ENCODE peak calls at places on chromosomes 16 and 17, in five cellular contexts. One of them, this sample, is unnamed. For H3K4me1 and H3K27me3, the result is how much of the 10 kb centered on the place peaks cover.

GRCh38 chr16:80924372-80924978 is 82.2 kb downstream of the CMC2 start:
- DNase-seq in ovary: no peak
- DNase-seq in cardiac muscle cell: peak
- DNase-seq in testis: peak
- DNase-seq in neural progenitor cell: peak
- DNase-seq in this sample: peak

GRCh38 chr17:78343433-78344201 is 16.3 kb downstream of the SOCS3 start:
- DNase-seq in neural progenitor cell: no peak
- DNase-seq in cardiac muscle cell: no peak
- DNase-seq in testis: no peak
- DNase-seq in ovary: no peak
- DNase-seq in this sample: no peak

GRCh38 chr16:75289189-75289588 is 37.8 kb upstream of the BCAR1 start:
- DNase-seq in cardiac muscle cell: peak
- DNase-seq in testis: no peak
- DNase-seq in neural progenitor cell: no peak
- DNase-seq in ovary: no peak
- DNase-seq in this sample: no peak

GRCh38 chr16:81715358-81716196 is 63.5 kb upstream of the PLCG2 start:
- DNase-seq in cardiac muscle cell: no peak
- DNase-seq in neural progenitor cell: no peak
- DNase-seq in ovary: no peak
- DNase-seq in testis: no peak
- DNase-seq in this sample: no peak

GRCh38 chr17:60464343-60464742 is 42.1 kb downstream of the CHCT1 start:
- DNase-seq in neural progenitor cell: no peak
- DNase-seq in ovary: no peak
- DNase-seq in cardiac muscle cell: no peak
- DNase-seq in testis: no peak
- DNase-seq in this sample: no peak

GRCh38 chr16:2042171-2042570 is 5.5 kb downstream of the NTHL1 start:
- DNase-seq in testis: no peak
- DNase-seq in cardiac muscle cell: no peak
- DNase-seq in neural progenitor cell: no peak
- DNase-seq in ovary: no peak
- DNase-seq in this sample: no peak

GRCh38 chr17:38457577-38458371 is 29.5 kb downstream of the ARHGAP23 start:
- DNase-seq in testis: no peak
- DNase-seq in neural progenitor cell: no peak
- DNase-seq in cardiac muscle cell: no peak
- DNase-seq in ovary: no peak
- DNase-seq in this sample: no peak

GRCh38 chr17:75036643-75037268 is 10.0 kb downstream of the ATP5PD start:
- DNase-seq in cardiac muscle cell: peak
- DNase-seq in neural progenitor cell: no peak
- DNase-seq in ovary: peak
- DNase-seq in testis: peak
- DNase-seq in this sample: peak

GRCh38 chr17:3693829-3694231 is 2.1 kb downstream of the P2RX5 start:
- DNase-seq in neural progenitor cell: no peak
- DNase-seq in cardiac muscle cell: no peak
- DNase-seq in ovary: no peak
- DNase-seq in testis: no peak
- DNase-seq in this sample: no peak

GRCh38 chr16:73268311-73268997 is 220.5 kb upstream of the ZFHX3 start:
- DNase-seq in testis: no peak
- DNase-seq in cardiac muscle cell: peak
- DNase-seq in ovary: no peak
- DNase-seq in neural progenitor cell: peak
- DNase-seq in this sample: peak

GRCh38 chr17:19260958-19261357 is 23.8 kb downstream of the EPN2 start:
- DNase-seq in testis: no peak
- DNase-seq in cardiac muscle cell: no peak
- DNase-seq in ovary: no peak
- DNase-seq in neural progenitor cell: peak
- DNase-seq in this sample: no peak

GRCh38 chr17:67490471-67490870 is 113.4 kb downstream of the PITPNC1 start:
- DNase-seq in testis: no peak
- DNase-seq in neural progenitor cell: peak
- DNase-seq in ovary: no peak
- DNase-seq in cardiac muscle cell: no peak
- DNase-seq in this sample: no peak

GRCh38 chr17:67491678-67492019 is 114.6 kb downstream of the PITPNC1 start:
- DNase-seq in cardiac muscle cell: no peak
- DNase-seq in ovary: no peak
- DNase-seq in neural progenitor cell: no peak
- DNase-seq in testis: no peak
- DNase-seq in this sample: no peak

GRCh38 chr17:67492251-67492740 is 115.2 kb downstream of the PITPNC1 start:
- DNase-seq in neural progenitor cell: no peak
- DNase-seq in cardiac muscle cell: no peak
- DNase-seq in ovary: no peak
- DNase-seq in testis: no peak
- DNase-seq in this sample: no peak

GRCh38 chr17:67492824-67493490 is 115.9 kb downstream of the PITPNC1 start:
- DNase-seq in neural progenitor cell: no peak
- DNase-seq in ovary: no peak
- DNase-seq in cardiac muscle cell: no peak
- DNase-seq in testis: no peak
- DNase-seq in this sample: no peak

GRCh38 chr17:67491009-67491677 is 114.1 kb downstream of the PITPNC1 start:
- DNase-seq in ovary: peak
- DNase-seq in cardiac muscle cell: peak
- DNase-seq in neural progenitor cell: peak
- DNase-seq in testis: peak
- DNase-seq in this sample: peak
- H3K4me3 ChIP-seq in ovary: no peak
- H3K4me3 ChIP-seq in cardiac muscle cell: no peak
- H3K4me3 ChIP-seq in neural progenitor cell: no peak
- H3K4me3 ChIP-seq in testis: no peak
- H3K4me3 ChIP-seq in this sample: no peak

DNA sequence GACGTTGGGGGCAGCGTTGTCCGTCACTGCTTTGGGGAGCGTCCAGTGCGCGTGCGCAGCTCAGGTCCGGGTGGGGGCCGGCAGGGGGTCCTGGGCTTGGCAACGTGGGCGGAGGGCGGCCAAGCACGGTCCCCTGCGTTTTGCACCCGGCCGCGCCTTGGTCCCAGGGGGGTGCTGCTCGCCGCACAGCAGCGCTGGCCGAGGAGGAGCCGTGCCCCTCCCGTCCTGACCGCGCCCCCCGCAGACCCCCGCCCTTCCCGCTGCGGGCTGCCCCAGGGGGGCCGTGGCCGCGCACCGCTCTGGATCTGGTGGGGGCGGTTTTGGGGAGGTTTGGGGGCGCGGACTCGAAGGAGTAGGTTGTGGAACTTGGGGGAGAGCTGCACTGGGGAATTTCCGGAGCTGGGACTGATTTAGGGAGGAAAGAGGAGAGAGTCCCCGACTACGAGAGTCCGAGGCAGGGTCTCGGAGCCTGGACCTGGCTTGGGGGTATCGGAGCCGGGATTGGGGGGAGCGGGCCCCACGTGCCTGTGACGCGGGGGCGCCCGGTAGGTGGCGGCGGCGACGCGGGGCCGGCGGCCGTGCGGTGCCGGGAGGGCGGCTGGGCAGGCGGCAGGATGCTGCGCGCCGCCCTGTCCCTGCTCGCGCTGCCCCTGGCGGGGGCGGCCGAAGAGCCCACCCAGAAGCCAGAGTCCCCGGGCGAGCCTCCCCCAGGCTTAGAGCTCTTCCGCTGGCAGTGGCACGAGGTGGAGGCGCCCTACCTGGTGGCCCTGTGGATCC is at the start of gene SLC9A5:
- DNase-seq in testis: no peak
- DNase-seq in ovary: peak
- DNase-seq in neural progenitor cell: peak
- DNase-seq in cardiac muscle cell: no peak
- DNase-seq in this sample: peak
- H3K4me1 ChIP-seq in testis: under half
- H3K4me1 ChIP-seq in ovary: under half
- H3K4me1 ChIP-seq in neural progenitor cell: under half
- H3K4me1 ChIP-seq in cardiac muscle cell: under half
- H3K4me1 ChIP-seq in this sample: under half

GRCh38 chr17:55268649-55269480 is 4.1 kb downstream of the HLF start:
- DNase-seq in cardiac muscle cell: no peak
- DNase-seq in testis: no peak
- DNase-seq in ovary: no peak
- DNase-seq in neural progenitor cell: no peak
- DNase-seq in this sample: no peak
- H3K27me3 ChIP-seq in cardiac muscle cell: half or more
- H3K27me3 ChIP-seq in testis: under half
- H3K27me3 ChIP-seq in ovary: under half
- H3K27me3 ChIP-seq in neural progenitor cell: half or more
- H3K27me3 ChIP-seq in this sample: under half

GRCh38 chr17:13508916-13509315 is 92.8 kb downstream of the HS3ST3A1 start:
- DNase-seq in testis: no peak
- DNase-seq in neural progenitor cell: no peak
- DNase-seq in cardiac muscle cell: peak
- DNase-seq in ovary: no peak
- DNase-seq in this sample: no peak
- H3K4me3 ChIP-seq in testis: no peak
- H3K4me3 ChIP-seq in neural progenitor cell: no peak
- H3K4me3 ChIP-seq in cardiac muscle cell: no peak
- H3K4me3 ChIP-seq in ovary: no peak
- H3K4me3 ChIP-seq in this sample: no peak

GRCh38 chr17:66450857-66451158 is 148.4 kb downstream of the PRKCA start:
- DNase-seq in cardiac muscle cell: no peak
- DNase-seq in testis: no peak
- DNase-seq in ovary: no peak
- DNase-seq in neural progenitor cell: no peak
- DNase-seq in this sample: no peak
- H3K4me1 ChIP-seq in cardiac muscle cell: under half
- H3K4me1 ChIP-seq in testis: under half
- H3K4me1 ChIP-seq in ovary: under half
- H3K4me1 ChIP-seq in neural progenitor cell: under half
- H3K4me1 ChIP-seq in this sample: under half

GRCh38 chr17:71029246-71029645 is 859.9 kb downstream of the KCNJ2 start:
- DNase-seq in neural progenitor cell: no peak
- DNase-seq in ovary: no peak
- DNase-seq in testis: no peak
- DNase-seq in cardiac muscle cell: no peak
- DNase-seq in this sample: no peak

GRCh38 chr17:71035226-71035625 is 865.9 kb downstream of the KCNJ2 start:
- DNase-seq in neural progenitor cell: peak
- DNase-seq in ovary: no peak
- DNase-seq in cardiac muscle cell: no peak
- DNase-seq in testis: no peak
- DNase-seq in this sample: no peak

GRCh38 chr17:71033336-71033735 is 864.0 kb downstream of the KCNJ2 start:
- DNase-seq in cardiac muscle cell: no peak
- DNase-seq in ovary: no peak
- DNase-seq in testis: no peak
- DNase-seq in neural progenitor cell: peak
- DNase-seq in this sample: no peak

GRCh38 chr17:71032746-71033273 is 863.5 kb downstream of the KCNJ2 start:
- DNase-seq in neural progenitor cell: peak
- DNase-seq in cardiac muscle cell: no peak
- DNase-seq in testis: no peak
- DNase-seq in ovary: no peak
- DNase-seq in this sample: no peak
- H3K27me3 ChIP-seq in neural progenitor cell: half or more
- H3K27me3 ChIP-seq in cardiac muscle cell: under half
- H3K27me3 ChIP-seq in testis: under half
- H3K27me3 ChIP-seq in ovary: under half
- H3K27me3 ChIP-seq in this sample: under half

DNA sequence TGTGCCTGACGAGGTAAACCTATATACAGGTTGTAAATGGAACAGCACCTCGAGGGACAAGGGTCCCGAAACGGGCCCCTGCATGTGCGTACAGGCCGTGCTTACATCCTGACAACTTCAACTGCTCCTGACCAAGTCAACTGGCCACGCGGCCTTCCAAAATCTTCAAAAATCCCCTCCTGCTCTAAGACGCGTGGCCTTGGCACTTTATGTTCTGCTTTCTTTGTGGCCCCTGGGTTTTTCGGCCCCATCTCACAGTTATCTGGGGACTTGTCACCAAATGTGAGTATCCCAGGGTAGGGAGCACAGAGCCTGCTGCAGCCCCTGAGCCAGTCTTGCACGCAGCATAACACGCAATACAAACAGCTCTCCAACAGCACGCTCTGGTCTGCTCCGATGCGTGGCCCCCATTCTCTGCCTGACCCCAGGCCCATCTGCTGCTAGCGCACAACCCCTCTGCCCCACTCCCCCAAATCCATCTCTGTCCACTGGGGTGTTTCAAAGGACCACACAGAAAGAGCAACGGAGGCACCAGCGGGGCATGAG is 659 bp downstream of the RPH3AL start:
- DNase-seq in testis: no peak
- DNase-seq in cardiac muscle cell: no peak
- DNase-seq in ovary: no peak
- DNase-seq in neural progenitor cell: no peak
- DNase-seq in this sample: no peak
- H3K4me3 ChIP-seq in testis: no peak
- H3K4me3 ChIP-seq in cardiac muscle cell: peak
- H3K4me3 ChIP-seq in ovary: no peak
- H3K4me3 ChIP-seq in neural progenitor cell: no peak
- H3K4me3 ChIP-seq in this sample: peak

This sample was measured in SJCRH30.